ENCODE peak calls at places on chromosome 2, in four cellular contexts. B is A549, W is HCT116, S is SK-N-SH. C is an unnamed sample.

GRCh38 chr2:231707625-231708049 is 688 bp upstream of the PTMA start:
- DNase-seq in B (peak; percentile 68), W (peak; percentile 36), S (peak; percentile 53), C (peak; percentile 47)

GRCh38 chr2:199261936-199262335 is 195.8 kb downstream of the SATB2 start:
- DNase-seq in W (no peak), S (no peak), B (no peak), C (no peak)

GRCh38 chr2:96558061-96558460 is 21.5 kb downstream of the ARID5A start:
- DNase-seq in S (no peak), W (no peak), B (no peak), C (no peak)

GRCh38 chr2:237600205-237600846 is 9.8 kb upstream of the RAB17 start:
- DNase-seq in B (no peak), S (peak; percentile 49), W (no peak), C (no peak)

GRCh38 chr2:60858897-60859311 is 22.5 kb upstream of the REL start:
- DNase-seq in B (no peak), W (no peak), S (no peak), C (no peak)

GRCh38 chr2:179898873-179899272 is 37.5 kb upstream of the ZNF385B start:
- DNase-seq in S (peak; percentile 23), W (peak; percentile 61), B (peak; percentile 56), C (peak; percentile 37)

GRCh38 chr2:10992023-10992791 is 80.5 kb downstream of the KCNF1 start:
- DNase-seq in W (no peak), S (no peak), B (no peak), C (no peak)

GRCh38 chr2:106119074-106119473 is 75.0 kb downstream of the UXS1 start:
- DNase-seq in S (no peak), W (no peak), B (no peak), C (no peak)

GRCh38 chr2:9163306-9164111 is 43.1 kb upstream of the ASAP2 start:
- DNase-seq in S (no peak), W (no peak), B (no peak), C (no peak)

GRCh38 chr2:173544621-173545363 is 190.1 kb downstream of the CDCA7 start:
- DNase-seq in W (no peak), S (no peak), B (peak; percentile 68), C (no peak)

GRCh38 chr2:26540977-26541376 is 63.1 kb upstream of the OTOF start:
- DNase-seq in B (no peak), W (no peak), S (no peak), C (no peak)
- TF ChIP-seq RAD21 in B (no peak), W (no peak), S (no peak), C (no peak)

DNA sequence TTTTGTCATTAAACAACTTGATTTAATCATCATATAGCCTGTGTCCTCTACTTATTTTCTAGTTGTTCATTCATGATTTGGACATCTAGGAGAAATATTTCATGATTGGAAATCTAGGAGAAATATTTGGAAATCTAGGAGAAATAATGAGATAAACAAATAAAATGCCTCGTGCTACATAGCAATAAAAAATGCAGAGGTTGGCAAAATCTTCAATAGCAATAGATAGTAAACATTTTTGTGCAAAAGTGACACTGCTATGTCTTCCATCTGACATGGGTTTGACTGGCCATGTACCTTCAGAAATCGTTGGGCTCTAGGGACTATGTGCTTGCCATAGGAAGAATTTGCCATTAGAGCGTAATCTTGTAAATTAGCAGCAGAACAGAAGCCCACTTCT is 1304.5 kb upstream of the ZEB2 start:
- DNase-seq in W (no peak), B (no peak), S (no peak), C (no peak)
- TF ChIP-seq REST in W (no peak), B (no peak), S (no peak), C (no peak)

GRCh38 chr2:159939946-159940345 is 122.5 kb downstream of the PLA2R1 start:
- DNase-seq in W (peak; percentile 6), S (peak; percentile 36), B (peak; percentile 19), C (peak; percentile 12)
- TF ChIP-seq CTCF in W (peak; percentile 47), S (peak; percentile 49), B (peak; percentile 55), C (peak; percentile 48)

DNA sequence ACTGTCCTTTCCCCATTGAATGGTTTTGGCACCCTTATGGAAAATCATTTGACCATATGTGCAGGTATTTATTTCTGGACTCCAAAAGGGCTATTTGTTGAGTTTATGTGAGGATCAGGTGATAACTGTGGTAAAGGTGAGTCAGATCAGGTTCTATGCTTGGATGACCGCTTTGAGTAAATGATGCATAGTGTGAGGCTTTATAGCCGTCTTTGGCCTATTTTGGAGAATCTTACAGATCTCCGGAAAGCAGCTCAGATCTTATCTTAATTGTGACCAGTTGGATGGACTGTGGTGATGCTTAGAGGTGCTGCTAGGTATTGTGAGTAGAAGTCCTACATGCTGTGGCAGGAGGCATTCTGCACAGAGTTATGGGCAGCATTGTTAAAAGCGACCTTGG is 126.2 kb downstream of the METTL8 start:
- DNase-seq in B (no peak), S (no peak), W (no peak), C (no peak)
- TF ChIP-seq RAD21 in B (no peak), S (no peak), W (no peak), C (no peak)

DNA sequence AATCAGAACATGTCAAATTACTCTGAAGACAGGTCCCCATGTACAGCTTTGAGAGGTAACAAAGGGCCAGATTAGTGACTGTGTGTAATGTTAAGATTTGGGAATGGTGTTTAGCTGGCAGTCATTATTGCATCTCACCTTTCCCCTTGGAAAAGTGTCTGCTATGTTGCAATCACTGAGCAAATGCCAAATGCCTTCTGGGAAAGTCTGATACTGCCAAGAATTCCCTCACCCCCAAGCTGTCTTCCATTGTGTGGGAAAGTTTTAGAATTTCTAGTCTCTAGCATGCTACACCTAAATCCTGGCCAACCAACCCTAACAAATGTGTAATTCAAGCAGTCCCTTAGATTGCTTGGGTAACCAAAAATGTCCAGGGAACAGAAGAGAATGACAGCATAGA is 13.6 kb upstream of the PELI1 start:
- DNase-seq in W (no peak), S (no peak), B (no peak), C (no peak)
- TF ChIP-seq REST in W (no peak), S (no peak), B (no peak), C (no peak)

GRCh38 chr2:48562281-48562680 is 32.3 kb downstream of the STON1 start:
- DNase-seq in S (no peak), B (no peak), W (no peak), C (no peak)

GRCh38 chr2:48567671-48568070 is 37.7 kb downstream of the STON1 start:
- DNase-seq in B (no peak), S (no peak), W (no peak), C (no peak)

GRCh38 chr2:48568551-48568950 is 38.6 kb downstream of the STON1 start:
- DNase-seq in S (no peak), B (no peak), W (no peak), C (no peak)

GRCh38 chr2:48569433-48569832 is 39.5 kb downstream of the STON1 start:
- DNase-seq in B (no peak), S (no peak), W (no peak), C (no peak)

GRCh38 chr2:48566582-48566981 is 36.6 kb downstream of the STON1 start:
- DNase-seq in S (no peak), W (no peak), B (peak; percentile 47), C (peak; percentile 16)
- TF ChIP-seq CTCF in S (no peak), W (no peak), B (peak; percentile 36), C (peak; percentile 55)

DNA sequence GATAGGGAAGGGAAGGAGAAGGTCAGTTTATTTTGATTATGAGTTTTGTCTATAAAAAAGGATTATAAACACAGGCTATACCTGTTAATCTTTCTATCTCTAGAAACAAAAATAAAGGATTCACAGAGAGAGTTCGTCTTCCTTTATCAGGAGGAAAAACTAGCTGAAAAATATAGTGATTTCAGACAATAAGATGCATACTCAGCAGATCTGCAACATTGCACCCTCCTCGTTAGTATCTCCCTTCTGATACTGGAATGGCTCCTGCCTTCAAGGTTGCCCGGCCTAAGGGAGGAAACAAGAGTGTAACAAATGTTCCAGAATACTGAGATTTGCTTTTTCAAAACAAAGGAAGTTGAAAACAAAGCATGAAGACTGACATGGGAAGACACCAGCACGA is 48.7 kb upstream of the LRATD1 start:
- DNase-seq in W (no peak), S (no peak), B (no peak), C (no peak)
- TF ChIP-seq RAD21 in W (no peak), S (no peak), B (no peak), C (no peak)

C was measured in K562.